ENCODE peak calls at places on chromosomes 3 and 15, in ten cellular contexts. One of them, this sample, is unnamed.
A peak's percentile ranks its signal among the peaks of the same experiment; 100 is the strongest.

GRCh38 chr3:113847243-113847642 is 8.7 kb downstream of the GRAMD1C start:
- DNase-seq in ACHN: no peak
- DNase-seq in NCI-H1105: no peak
- DNase-seq in HFFc6: no peak
- DNase-seq in Caco-2: no peak
- DNase-seq in SK-N-DZ: no peak
- DNase-seq in HT-29: no peak
- DNase-seq in activated T-helper 1 cell treated with anti-CD3 and anti-CD28 coated beads, Interleukin-12 subunit alpha, Interleukin-12 subunit beta, Interleukin-2, Interleukin-4 antibody, amounts not matched to agents 30 ng/mL and 10 ng/mL and 1 ng/mL, durations not matched to agents 14 hours and 24 hours and 36 hours: no peak
- DNase-seq in activated naive CD4-positive, alpha-beta T cell: no peak
- DNase-seq in CD8-positive, alpha-beta memory T cell: no peak
- DNase-seq in this sample: no peak

GRCh38 chr15:25784141-25784540 is 79.0 kb downstream of the ATP10A start:
- DNase-seq in ACHN: no peak
- DNase-seq in NCI-H1105: no peak
- DNase-seq in HFFc6: peak; percentile 21
- DNase-seq in Caco-2: no peak
- DNase-seq in SK-N-DZ: no peak
- DNase-seq in HT-29: no peak
- DNase-seq in activated T-helper 1 cell treated with anti-CD3 and anti-CD28 coated beads, Interleukin-12 subunit alpha, Interleukin-12 subunit beta, Interleukin-2, Interleukin-4 antibody, amounts not matched to agents 30 ng/mL and 10 ng/mL and 1 ng/mL, durations not matched to agents 14 hours and 24 hours and 36 hours: no peak
- DNase-seq in activated naive CD4-positive, alpha-beta T cell: no peak
- DNase-seq in CD8-positive, alpha-beta memory T cell: no peak
- DNase-seq in this sample: no peak

GRCh38 chr15:84638103-84638502 is 16.0 kb downstream of the WDR73 start:
- DNase-seq in ACHN: peak; percentile 12
- DNase-seq in NCI-H1105: no peak
- DNase-seq in HFFc6: no peak
- DNase-seq in Caco-2: peak; percentile 64
- DNase-seq in SK-N-DZ: no peak
- DNase-seq in HT-29: peak; percentile 69
- DNase-seq in activated T-helper 1 cell treated with anti-CD3 and anti-CD28 coated beads, Interleukin-12 subunit alpha, Interleukin-12 subunit beta, Interleukin-2, Interleukin-4 antibody, amounts not matched to agents 30 ng/mL and 10 ng/mL and 1 ng/mL, durations not matched to agents 14 hours and 24 hours and 36 hours: no peak
- DNase-seq in activated naive CD4-positive, alpha-beta T cell: no peak
- DNase-seq in CD8-positive, alpha-beta memory T cell: no peak
- DNase-seq in this sample: peak; percentile 72

GRCh38 chr15:70111203-70112017 is 13.7 kb upstream of the TLE3 start:
- DNase-seq in ACHN: peak; percentile 37
- DNase-seq in NCI-H1105: peak; percentile 93
- DNase-seq in HFFc6: peak; percentile 40
- DNase-seq in Caco-2: peak; percentile 87
- DNase-seq in SK-N-DZ: peak; percentile 95
- DNase-seq in HT-29: peak; percentile 74
- DNase-seq in activated T-helper 1 cell treated with anti-CD3 and anti-CD28 coated beads, Interleukin-12 subunit alpha, Interleukin-12 subunit beta, Interleukin-2, Interleukin-4 antibody, amounts not matched to agents 30 ng/mL and 10 ng/mL and 1 ng/mL, durations not matched to agents 14 hours and 24 hours and 36 hours: no peak
- DNase-seq in activated naive CD4-positive, alpha-beta T cell: no peak
- DNase-seq in CD8-positive, alpha-beta memory T cell: no peak
- DNase-seq in this sample: peak; percentile 95

GRCh38 chr15:42107483-42107882 is 13.1 kb upstream of the PLA2G4D start:
- DNase-seq in ACHN: no peak
- DNase-seq in NCI-H1105: peak; percentile 68
- DNase-seq in HFFc6: no peak
- DNase-seq in Caco-2: no peak
- DNase-seq in SK-N-DZ: no peak
- DNase-seq in HT-29: peak; percentile 80
- DNase-seq in activated T-helper 1 cell treated with anti-CD3 and anti-CD28 coated beads, Interleukin-12 subunit alpha, Interleukin-12 subunit beta, Interleukin-2, Interleukin-4 antibody, amounts not matched to agents 30 ng/mL and 10 ng/mL and 1 ng/mL, durations not matched to agents 14 hours and 24 hours and 36 hours: no peak
- DNase-seq in activated naive CD4-positive, alpha-beta T cell: no peak
- DNase-seq in CD8-positive, alpha-beta memory T cell: no peak
- DNase-seq in this sample: no peak

GRCh38 chr3:143643905-143644304 is 204.4 kb downstream of the SLC9A9 start:
- DNase-seq in ACHN: no peak
- DNase-seq in NCI-H1105: no peak
- DNase-seq in HFFc6: no peak
- DNase-seq in Caco-2: no peak
- DNase-seq in SK-N-DZ: no peak
- DNase-seq in HT-29: no peak
- DNase-seq in activated T-helper 1 cell treated with anti-CD3 and anti-CD28 coated beads, Interleukin-12 subunit alpha, Interleukin-12 subunit beta, Interleukin-2, Interleukin-4 antibody, amounts not matched to agents 30 ng/mL and 10 ng/mL and 1 ng/mL, durations not matched to agents 14 hours and 24 hours and 36 hours: no peak
- DNase-seq in activated naive CD4-positive, alpha-beta T cell: no peak
- DNase-seq in CD8-positive, alpha-beta memory T cell: no peak
- DNase-seq in this sample: no peak

GRCh38 chr15:69841046-69841828 is 256.5 kb downstream of the TLE3 start:
- DNase-seq in ACHN: no peak
- DNase-seq in NCI-H1105: no peak
- DNase-seq in HFFc6: no peak
- DNase-seq in Caco-2: no peak
- DNase-seq in SK-N-DZ: no peak
- DNase-seq in HT-29: no peak
- DNase-seq in activated T-helper 1 cell treated with anti-CD3 and anti-CD28 coated beads, Interleukin-12 subunit alpha, Interleukin-12 subunit beta, Interleukin-2, Interleukin-4 antibody, amounts not matched to agents 30 ng/mL and 10 ng/mL and 1 ng/mL, durations not matched to agents 14 hours and 24 hours and 36 hours: no peak
- DNase-seq in activated naive CD4-positive, alpha-beta T cell: no peak
- DNase-seq in CD8-positive, alpha-beta memory T cell: no peak
- DNase-seq in this sample: no peak

GRCh38 chr15:101615986-101616848 is 36.0 kb downstream of the TM2D3 start:
- DNase-seq in ACHN: no peak
- DNase-seq in NCI-H1105: peak; percentile 14
- DNase-seq in HFFc6: peak; percentile 65
- DNase-seq in Caco-2: peak; percentile 52
- DNase-seq in SK-N-DZ: peak; percentile 49
- DNase-seq in HT-29: peak; percentile 28
- DNase-seq in activated T-helper 1 cell treated with anti-CD3 and anti-CD28 coated beads, Interleukin-12 subunit alpha, Interleukin-12 subunit beta, Interleukin-2, Interleukin-4 antibody, amounts not matched to agents 30 ng/mL and 10 ng/mL and 1 ng/mL, durations not matched to agents 14 hours and 24 hours and 36 hours: no peak
- DNase-seq in activated naive CD4-positive, alpha-beta T cell: no peak
- DNase-seq in CD8-positive, alpha-beta memory T cell: no peak
- DNase-seq in this sample: peak; percentile 89

GRCh38 chr3:27708246-27708645 is 13.9 kb downstream of the EOMES start:
- DNase-seq in ACHN: no peak
- DNase-seq in NCI-H1105: no peak
- DNase-seq in HFFc6: no peak
- DNase-seq in Caco-2: no peak
- DNase-seq in SK-N-DZ: no peak
- DNase-seq in HT-29: no peak
- DNase-seq in activated T-helper 1 cell treated with anti-CD3 and anti-CD28 coated beads, Interleukin-12 subunit alpha, Interleukin-12 subunit beta, Interleukin-2, Interleukin-4 antibody, amounts not matched to agents 30 ng/mL and 10 ng/mL and 1 ng/mL, durations not matched to agents 14 hours and 24 hours and 36 hours: no peak
- DNase-seq in activated naive CD4-positive, alpha-beta T cell: no peak
- DNase-seq in CD8-positive, alpha-beta memory T cell: no peak
- DNase-seq in this sample: peak; percentile 24

GRCh38 chr15:68593826-68594532 is 15.2 kb downstream of the CORO2B start:
- DNase-seq in ACHN: no peak
- DNase-seq in NCI-H1105: no peak
- DNase-seq in HFFc6: no peak
- DNase-seq in Caco-2: no peak
- DNase-seq in SK-N-DZ: no peak
- DNase-seq in HT-29: no peak
- DNase-seq in activated T-helper 1 cell treated with anti-CD3 and anti-CD28 coated beads, Interleukin-12 subunit alpha, Interleukin-12 subunit beta, Interleukin-2, Interleukin-4 antibody, amounts not matched to agents 30 ng/mL and 10 ng/mL and 1 ng/mL, durations not matched to agents 14 hours and 24 hours and 36 hours: no peak
- DNase-seq in activated naive CD4-positive, alpha-beta T cell: no peak
- DNase-seq in CD8-positive, alpha-beta memory T cell: no peak
- DNase-seq in this sample: no peak

GRCh38 chr3:84893211-84893610 is 65.6 kb upstream of the CADM2 start:
- DNase-seq in ACHN: no peak
- DNase-seq in NCI-H1105: peak; percentile 73
- DNase-seq in HFFc6: no peak
- DNase-seq in Caco-2: no peak
- DNase-seq in SK-N-DZ: no peak
- DNase-seq in HT-29: no peak
- DNase-seq in activated T-helper 1 cell treated with anti-CD3 and anti-CD28 coated beads, Interleukin-12 subunit alpha, Interleukin-12 subunit beta, Interleukin-2, Interleukin-4 antibody, amounts not matched to agents 30 ng/mL and 10 ng/mL and 1 ng/mL, durations not matched to agents 14 hours and 24 hours and 36 hours: no peak
- DNase-seq in activated naive CD4-positive, alpha-beta T cell: no peak
- DNase-seq in CD8-positive, alpha-beta memory T cell: no peak
- DNase-seq in this sample: no peak

GRCh38 chr15:65517866-65518207 is 348 bp upstream of the DPP8 start:
- DNase-seq in ACHN: no peak
- DNase-seq in NCI-H1105: no peak
- DNase-seq in HFFc6: no peak
- DNase-seq in Caco-2: no peak
- DNase-seq in SK-N-DZ: no peak
- DNase-seq in HT-29: no peak
- DNase-seq in activated T-helper 1 cell treated with anti-CD3 and anti-CD28 coated beads, Interleukin-12 subunit alpha, Interleukin-12 subunit beta, Interleukin-2, Interleukin-4 antibody, amounts not matched to agents 30 ng/mL and 10 ng/mL and 1 ng/mL, durations not matched to agents 14 hours and 24 hours and 36 hours: no peak
- DNase-seq in activated naive CD4-positive, alpha-beta T cell: no peak
- DNase-seq in CD8-positive, alpha-beta memory T cell: no peak
- DNase-seq in this sample: no peak

GRCh38 chr3:25137606-25138005 is 290.5 kb upstream of the RARB start:
- DNase-seq in ACHN: no peak
- DNase-seq in NCI-H1105: no peak
- DNase-seq in HFFc6: no peak
- DNase-seq in Caco-2: no peak
- DNase-seq in SK-N-DZ: no peak
- DNase-seq in HT-29: no peak
- DNase-seq in activated T-helper 1 cell treated with anti-CD3 and anti-CD28 coated beads, Interleukin-12 subunit alpha, Interleukin-12 subunit beta, Interleukin-2, Interleukin-4 antibody, amounts not matched to agents 30 ng/mL and 10 ng/mL and 1 ng/mL, durations not matched to agents 14 hours and 24 hours and 36 hours: no peak
- DNase-seq in activated naive CD4-positive, alpha-beta T cell: no peak
- DNase-seq in CD8-positive, alpha-beta memory T cell: no peak
- DNase-seq in this sample: no peak

GRCh38 chr3:43505351-43505750 is 116.5 kb downstream of the ANO10 start:
- DNase-seq in ACHN: no peak
- DNase-seq in NCI-H1105: no peak
- DNase-seq in HFFc6: peak; percentile 59
- DNase-seq in Caco-2: no peak
- DNase-seq in SK-N-DZ: no peak
- DNase-seq in HT-29: no peak
- DNase-seq in activated T-helper 1 cell treated with anti-CD3 and anti-CD28 coated beads, Interleukin-12 subunit alpha, Interleukin-12 subunit beta, Interleukin-2, Interleukin-4 antibody, amounts not matched to agents 30 ng/mL and 10 ng/mL and 1 ng/mL, durations not matched to agents 14 hours and 24 hours and 36 hours: no peak
- DNase-seq in activated naive CD4-positive, alpha-beta T cell: no peak
- DNase-seq in CD8-positive, alpha-beta memory T cell: peak; percentile 33
- DNase-seq in this sample: no peak

GRCh38 chr15:70505971-70506887 is 257.1 kb downstream of the UACA start:
- DNase-seq in ACHN: no peak
- DNase-seq in NCI-H1105: no peak
- DNase-seq in HFFc6: no peak
- DNase-seq in Caco-2: no peak
- DNase-seq in SK-N-DZ: no peak
- DNase-seq in HT-29: no peak
- DNase-seq in activated T-helper 1 cell treated with anti-CD3 and anti-CD28 coated beads, Interleukin-12 subunit alpha, Interleukin-12 subunit beta, Interleukin-2, Interleukin-4 antibody, amounts not matched to agents 30 ng/mL and 10 ng/mL and 1 ng/mL, durations not matched to agents 14 hours and 24 hours and 36 hours: no peak
- DNase-seq in activated naive CD4-positive, alpha-beta T cell: no peak
- DNase-seq in CD8-positive, alpha-beta memory T cell: no peak
- DNase-seq in this sample: peak; percentile 76

GRCh38 chr3:84109911-84110310 is 848.9 kb upstream of the CADM2 start:
- DNase-seq in ACHN: no peak
- DNase-seq in NCI-H1105: no peak
- DNase-seq in HFFc6: no peak
- DNase-seq in Caco-2: no peak
- DNase-seq in SK-N-DZ: no peak
- DNase-seq in HT-29: no peak
- DNase-seq in activated T-helper 1 cell treated with anti-CD3 and anti-CD28 coated beads, Interleukin-12 subunit alpha, Interleukin-12 subunit beta, Interleukin-2, Interleukin-4 antibody, amounts not matched to agents 30 ng/mL and 10 ng/mL and 1 ng/mL, durations not matched to agents 14 hours and 24 hours and 36 hours: no peak
- DNase-seq in activated naive CD4-positive, alpha-beta T cell: no peak
- DNase-seq in CD8-positive, alpha-beta memory T cell: no peak
- DNase-seq in this sample: no peak

GRCh38 chr3:59935025-59935424 is 885.2 kb upstream of the CFAP20DC start:
- DNase-seq in ACHN: no peak
- DNase-seq in NCI-H1105: no peak
- DNase-seq in HFFc6: no peak
- DNase-seq in Caco-2: no peak
- DNase-seq in SK-N-DZ: no peak
- DNase-seq in HT-29: no peak
- DNase-seq in activated T-helper 1 cell treated with anti-CD3 and anti-CD28 coated beads, Interleukin-12 subunit alpha, Interleukin-12 subunit beta, Interleukin-2, Interleukin-4 antibody, amounts not matched to agents 30 ng/mL and 10 ng/mL and 1 ng/mL, durations not matched to agents 14 hours and 24 hours and 36 hours: peak; percentile 6
- DNase-seq in activated naive CD4-positive, alpha-beta T cell: no peak
- DNase-seq in CD8-positive, alpha-beta memory T cell: no peak
- DNase-seq in this sample: no peak

GRCh38 chr3:77772459-77772858 is 732.6 kb downstream of the ROBO2 start:
- DNase-seq in ACHN: no peak
- DNase-seq in NCI-H1105: no peak
- DNase-seq in HFFc6: no peak
- DNase-seq in Caco-2: no peak
- DNase-seq in SK-N-DZ: no peak
- DNase-seq in HT-29: no peak
- DNase-seq in activated T-helper 1 cell treated with anti-CD3 and anti-CD28 coated beads, Interleukin-12 subunit alpha, Interleukin-12 subunit beta, Interleukin-2, Interleukin-4 antibody, amounts not matched to agents 30 ng/mL and 10 ng/mL and 1 ng/mL, durations not matched to agents 14 hours and 24 hours and 36 hours: no peak
- DNase-seq in activated naive CD4-positive, alpha-beta T cell: no peak
- DNase-seq in CD8-positive, alpha-beta memory T cell: no peak
- DNase-seq in this sample: no peak

GRCh38 chr3:129282727-129283327 is 4.2 kb downstream of the HMCES start:
- DNase-seq in ACHN: no peak
- DNase-seq in NCI-H1105: no peak
- DNase-seq in HFFc6: no peak
- DNase-seq in Caco-2: no peak
- DNase-seq in SK-N-DZ: no peak
- DNase-seq in HT-29: no peak
- DNase-seq in activated T-helper 1 cell treated with anti-CD3 and anti-CD28 coated beads, Interleukin-12 subunit alpha, Interleukin-12 subunit beta, Interleukin-2, Interleukin-4 antibody, amounts not matched to agents 30 ng/mL and 10 ng/mL and 1 ng/mL, durations not matched to agents 14 hours and 24 hours and 36 hours: no peak
- DNase-seq in activated naive CD4-positive, alpha-beta T cell: no peak
- DNase-seq in CD8-positive, alpha-beta memory T cell: no peak
- DNase-seq in this sample: no peak

GRCh38 chr3:146493221-146493620 is 23.9 kb upstream of the PLSCR2 start:
- DNase-seq in ACHN: no peak
- DNase-seq in NCI-H1105: no peak
- DNase-seq in HFFc6: no peak
- DNase-seq in Caco-2: no peak
- DNase-seq in SK-N-DZ: no peak
- DNase-seq in HT-29: no peak
- DNase-seq in activated T-helper 1 cell treated with anti-CD3 and anti-CD28 coated beads, Interleukin-12 subunit alpha, Interleukin-12 subunit beta, Interleukin-2, Interleukin-4 antibody, amounts not matched to agents 30 ng/mL and 10 ng/mL and 1 ng/mL, durations not matched to agents 14 hours and 24 hours and 36 hours: no peak
- DNase-seq in activated naive CD4-positive, alpha-beta T cell: no peak
- DNase-seq in CD8-positive, alpha-beta memory T cell: no peak
- DNase-seq in this sample: no peak

GRCh38 chr3:41093476-41093875 is 105.8 kb upstream of the CTNNB1 start:
- DNase-seq in ACHN: no peak
- DNase-seq in NCI-H1105: no peak
- DNase-seq in HFFc6: no peak
- DNase-seq in Caco-2: no peak
- DNase-seq in SK-N-DZ: no peak
- DNase-seq in HT-29: no peak
- DNase-seq in activated T-helper 1 cell treated with anti-CD3 and anti-CD28 coated beads, Interleukin-12 subunit alpha, Interleukin-12 subunit beta, Interleukin-2, Interleukin-4 antibody, amounts not matched to agents 30 ng/mL and 10 ng/mL and 1 ng/mL, durations not matched to agents 14 hours and 24 hours and 36 hours: no peak
- DNase-seq in activated naive CD4-positive, alpha-beta T cell: no peak
- DNase-seq in CD8-positive, alpha-beta memory T cell: no peak
- DNase-seq in this sample: peak; percentile 18

GRCh38 chr3:127204841-127205582 is 12.1 kb downstream of the PRR23E start:
- DNase-seq in ACHN: no peak
- DNase-seq in NCI-H1105: no peak
- DNase-seq in HFFc6: no peak
- DNase-seq in Caco-2: no peak
- DNase-seq in SK-N-DZ: no peak
- DNase-seq in HT-29: no peak
- DNase-seq in activated T-helper 1 cell treated with anti-CD3 and anti-CD28 coated beads, Interleukin-12 subunit alpha, Interleukin-12 subunit beta, Interleukin-2, Interleukin-4 antibody, amounts not matched to agents 30 ng/mL and 10 ng/mL and 1 ng/mL, durations not matched to agents 14 hours and 24 hours and 36 hours: no peak
- DNase-seq in activated naive CD4-positive, alpha-beta T cell: no peak
- DNase-seq in CD8-positive, alpha-beta memory T cell: no peak
- DNase-seq in this sample: no peak

GRCh38 chr15:57153140-57153539 is 223.2 kb upstream of the CGNL1 start:
- DNase-seq in ACHN: no peak
- DNase-seq in NCI-H1105: no peak
- DNase-seq in HFFc6: no peak
- DNase-seq in Caco-2: no peak
- DNase-seq in SK-N-DZ: no peak
- DNase-seq in HT-29: peak; percentile 29
- DNase-seq in activated T-helper 1 cell treated with anti-CD3 and anti-CD28 coated beads, Interleukin-12 subunit alpha, Interleukin-12 subunit beta, Interleukin-2, Interleukin-4 antibody, amounts not matched to agents 30 ng/mL and 10 ng/mL and 1 ng/mL, durations not matched to agents 14 hours and 24 hours and 36 hours: peak; percentile 16
- DNase-seq in activated naive CD4-positive, alpha-beta T cell: no peak
- DNase-seq in CD8-positive, alpha-beta memory T cell: no peak
- DNase-seq in this sample: no peak

GRCh38 chr3:104750581-104750980 is 616.1 kb upstream of the ALCAM start:
- DNase-seq in ACHN: no peak
- DNase-seq in NCI-H1105: no peak
- DNase-seq in HFFc6: no peak
- DNase-seq in Caco-2: no peak
- DNase-seq in SK-N-DZ: no peak
- DNase-seq in HT-29: no peak
- DNase-seq in activated T-helper 1 cell treated with anti-CD3 and anti-CD28 coated beads, Interleukin-12 subunit alpha, Interleukin-12 subunit beta, Interleukin-2, Interleukin-4 antibody, amounts not matched to agents 30 ng/mL and 10 ng/mL and 1 ng/mL, durations not matched to agents 14 hours and 24 hours and 36 hours: no peak
- DNase-seq in activated naive CD4-positive, alpha-beta T cell: no peak
- DNase-seq in CD8-positive, alpha-beta memory T cell: no peak
- DNase-seq in this sample: no peak

GRCh38 chr3:100041328-100041749 is 73.0 kb downstream of the FILIP1L start:
- DNase-seq in ACHN: peak; percentile 73
- DNase-seq in NCI-H1105: no peak
- DNase-seq in HFFc6: peak; percentile 86
- DNase-seq in Caco-2: peak; percentile 19
- DNase-seq in SK-N-DZ: no peak
- DNase-seq in HT-29: peak; percentile 43
- DNase-seq in activated T-helper 1 cell treated with anti-CD3 and anti-CD28 coated beads, Interleukin-12 subunit alpha, Interleukin-12 subunit beta, Interleukin-2, Interleukin-4 antibody, amounts not matched to agents 30 ng/mL and 10 ng/mL and 1 ng/mL, durations not matched to agents 14 hours and 24 hours and 36 hours: no peak
- DNase-seq in activated naive CD4-positive, alpha-beta T cell: no peak
- DNase-seq in CD8-positive, alpha-beta memory T cell: no peak
- DNase-seq in this sample: no peak

GRCh38 chr3:197366301-197367044 is 68.1 kb upstream of the DLG1 start:
- DNase-seq in ACHN: peak; percentile 70
- DNase-seq in NCI-H1105: no peak
- DNase-seq in HFFc6: no peak
- DNase-seq in Caco-2: no peak
- DNase-seq in SK-N-DZ: no peak
- DNase-seq in HT-29: no peak
- DNase-seq in activated T-helper 1 cell treated with anti-CD3 and anti-CD28 coated beads, Interleukin-12 subunit alpha, Interleukin-12 subunit beta, Interleukin-2, Interleukin-4 antibody, amounts not matched to agents 30 ng/mL and 10 ng/mL and 1 ng/mL, durations not matched to agents 14 hours and 24 hours and 36 hours: no peak
- DNase-seq in activated naive CD4-positive, alpha-beta T cell: no peak
- DNase-seq in CD8-positive, alpha-beta memory T cell: no peak
- DNase-seq in this sample: no peak

GRCh38 chr3:106025151-106025722 is 156.4 kb upstream of the CBLB start:
- DNase-seq in ACHN: no peak
- DNase-seq in NCI-H1105: peak; percentile 90
- DNase-seq in HFFc6: no peak
- DNase-seq in Caco-2: no peak
- DNase-seq in SK-N-DZ: no peak
- DNase-seq in HT-29: peak; percentile 88
- DNase-seq in activated T-helper 1 cell treated with anti-CD3 and anti-CD28 coated beads, Interleukin-12 subunit alpha, Interleukin-12 subunit beta, Interleukin-2, Interleukin-4 antibody, amounts not matched to agents 30 ng/mL and 10 ng/mL and 1 ng/mL, durations not matched to agents 14 hours and 24 hours and 36 hours: no peak
- DNase-seq in activated naive CD4-positive, alpha-beta T cell: no peak
- DNase-seq in CD8-positive, alpha-beta memory T cell: no peak
- DNase-seq in this sample: peak; percentile 45

GRCh38 chr15:81575436-81576123 is 201.6 kb upstream of the TMC3 start:
- DNase-seq in ACHN: no peak
- DNase-seq in NCI-H1105: peak; percentile 65
- DNase-seq in HFFc6: no peak
- DNase-seq in Caco-2: no peak
- DNase-seq in SK-N-DZ: no peak
- DNase-seq in HT-29: no peak
- DNase-seq in activated T-helper 1 cell treated with anti-CD3 and anti-CD28 coated beads, Interleukin-12 subunit alpha, Interleukin-12 subunit beta, Interleukin-2, Interleukin-4 antibody, amounts not matched to agents 30 ng/mL and 10 ng/mL and 1 ng/mL, durations not matched to agents 14 hours and 24 hours and 36 hours: no peak
- DNase-seq in activated naive CD4-positive, alpha-beta T cell: no peak
- DNase-seq in CD8-positive, alpha-beta memory T cell: no peak
- DNase-seq in this sample: no peak